ENCODE peak calls at places on chromosome 13, in eight cellular contexts. S, Q, D, G, A, R, O and E are unnamed samples.

GRCh38 chr13:109095126-109095525 is 465.7 kb downstream of the MYO16 start:
- DNase-seq in S (no peak), O (no peak), A (no peak), D (no peak), Q (no peak), R (no peak), G (no peak), E (no peak)

GRCh38 chr13:59409651-59410200 is 754.0 kb downstream of the DIAPH3 start:
- DNase-seq in A (peak; percentile 21), O (peak; percentile 60), R (no peak), Q (no peak), D (no peak), G (no peak), S (no peak), E (no peak)

GRCh38 chr13:92989301-92989700 is 237.3 kb upstream of the GPC6 start:
- DNase-seq in G (no peak), D (no peak), O (peak; percentile 30), R (no peak), S (no peak), Q (no peak), A (peak; percentile 85), E (no peak)

GRCh38 chr13:113291997-113292862 is 4.8 kb upstream of the LAMP1 start:
- DNase-seq in A (peak; percentile 22), Q (peak; percentile 51), G (peak; percentile 83), D (no peak), S (peak; percentile 63), O (no peak), R (peak; percentile 66), E (no peak)

GRCh38 chr13:113922412-113923118 is 51.3 kb downstream of the C13orf46 start:
- DNase-seq in O (no peak), S (peak; percentile 36), D (no peak), G (no peak), Q (no peak), A (no peak), R (no peak), E (no peak)

GRCh38 chr13:101449971-101450748 is 2.3 kb upstream of the ITGBL1 start:
- DNase-seq in S (no peak), O (no peak), Q (peak; percentile 93), G (no peak), R (no peak), A (peak; percentile 96), D (no peak), E (no peak)

GRCh38 chr13:95248953-95249352 is 52.3 kb downstream of the ABCC4 start:
- DNase-seq in G (no peak), S (no peak), R (no peak), Q (no peak), O (no peak), D (no peak), A (no peak), E (no peak)

GRCh38 chr13:49954674-49955455 is 18.7 kb upstream of the SPRYD7 start:
- DNase-seq in S (no peak), Q (peak; percentile 28), R (no peak), O (no peak), G (no peak), D (no peak), A (no peak), E (no peak)

GRCh38 chr13:61078976-61079770 is 336.5 kb downstream of the PCDH20 start:
- DNase-seq in A (no peak), D (no peak), R (no peak), S (no peak), Q (no peak), G (no peak), O (peak; percentile 70), E (no peak)

GRCh38 chr13:23608704-23609413 is 38.6 kb downstream of the TNFRSF19 start:
- DNase-seq in O (no peak), Q (peak; percentile 42), D (no peak), S (no peak), R (peak; percentile 33), G (no peak), A (no peak), E (no peak)

GRCh38 chr13:93686399-93686798 is 459.8 kb downstream of the GPC6 start:
- DNase-seq in D (no peak), Q (no peak), R (no peak), G (no peak), O (no peak), S (no peak), A (no peak), E (no peak)

GRCh38 chr13:62113145-62113544 is 697.5 kb upstream of the PCDH20 start:
- DNase-seq in A (peak; percentile 37), S (no peak), R (no peak), G (no peak), Q (no peak), O (peak; percentile 63), D (no peak), E (no peak)

GRCh38 chr13:50552424-50552966 is 291.0 kb downstream of the DLEU7 start:
- DNase-seq in R (no peak), A (no peak), G (no peak), Q (no peak), D (no peak), O (no peak), S (no peak), E (no peak)

GRCh38 chr13:66992183-66992582 is 238.0 kb downstream of the PCDH9 start:
- DNase-seq in R (no peak), D (no peak), O (no peak), S (no peak), G (no peak), A (peak; percentile 77), Q (peak; percentile 73), E (no peak)

GRCh38 chr13:48234652-48235099 is 1.7 kb downstream of the ITM2B start:
- DNase-seq in D (no peak), G (no peak), O (peak; percentile 8), R (no peak), S (no peak), Q (no peak), A (no peak), E (no peak)

GRCh38 chr13:48233886-48234488 is 981 bp downstream of the ITM2B start:
- DNase-seq in R (no peak), S (no peak), O (peak; percentile 44), D (no peak), G (no peak), A (peak; percentile 65), Q (peak; percentile 61), E (no peak)

GRCh38 chr13:48232420-48233096 is 448 bp upstream of the ITM2B start:
- DNase-seq in S (no peak), A (no peak), O (peak; percentile 61), R (no peak), D (no peak), G (no peak), Q (no peak), E (peak; percentile 2)

GRCh38 chr13:48231948-48232347 is 1.1 kb upstream of the ITM2B start:
- DNase-seq in A (no peak), G (no peak), D (no peak), R (no peak), Q (no peak), S (no peak), O (no peak), E (no peak)

DNA sequence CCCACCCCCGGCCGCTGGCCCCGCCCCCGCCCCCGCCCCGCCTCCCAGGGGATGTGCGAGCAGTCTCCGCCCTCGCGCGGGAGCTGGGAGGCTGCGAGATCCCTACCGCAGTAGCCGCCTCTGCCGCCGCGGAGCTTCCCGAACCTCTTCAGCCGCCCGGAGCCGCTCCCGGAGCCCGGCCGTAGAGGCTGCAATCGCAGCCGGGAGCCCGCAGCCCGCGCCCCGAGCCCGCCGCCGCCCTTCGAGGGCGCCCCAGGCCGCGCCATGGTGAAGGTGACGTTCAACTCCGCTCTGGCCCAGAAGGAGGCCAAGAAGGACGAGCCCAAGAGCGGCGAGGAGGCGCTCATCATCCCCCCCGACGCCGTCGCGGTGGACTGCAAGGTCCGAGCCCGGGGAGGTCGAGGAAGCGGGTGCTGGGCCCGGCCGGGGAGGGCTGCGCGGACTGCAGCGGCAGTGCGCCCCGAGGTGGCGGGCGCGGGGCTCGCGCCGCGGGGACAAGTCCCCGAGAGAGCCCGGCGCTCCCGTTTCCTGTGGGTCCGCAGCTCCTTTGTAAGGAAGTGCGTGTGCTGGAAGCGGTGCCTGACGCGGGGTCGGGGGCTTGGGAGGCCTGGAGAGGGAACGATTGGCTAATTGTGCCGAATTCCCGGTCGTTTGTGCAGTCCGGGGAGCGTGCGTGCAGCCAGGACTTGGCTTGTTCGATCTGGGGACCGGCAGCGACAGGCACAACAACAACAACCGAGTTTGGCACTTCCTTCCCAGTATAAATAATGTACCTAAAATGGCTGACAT is at the start of gene ITM2B:
- DNase-seq in A (peak; percentile 72), Q (peak; percentile 65), S (no peak), R (peak; percentile 78), D (no peak), G (peak; percentile 93), O (peak; percentile 83), E (peak; percentile 64)
- H3K4me1 ChIP-seq in A (peaks cover 3% of the 10 kb centered on the region), Q (peaks cover 8% of the 10 kb centered on the region), S (peaks cover 49% of the 10 kb centered on the region), R (peaks cover 30% of the 10 kb centered on the region), D (peaks cover 6% of the 10 kb centered on the region), G (peaks cover 29% of the 10 kb centered on the region), O (peaks cover 3% of the 10 kb centered on the region), E (peaks cover 33% of the 10 kb centered on the region)

DNA sequence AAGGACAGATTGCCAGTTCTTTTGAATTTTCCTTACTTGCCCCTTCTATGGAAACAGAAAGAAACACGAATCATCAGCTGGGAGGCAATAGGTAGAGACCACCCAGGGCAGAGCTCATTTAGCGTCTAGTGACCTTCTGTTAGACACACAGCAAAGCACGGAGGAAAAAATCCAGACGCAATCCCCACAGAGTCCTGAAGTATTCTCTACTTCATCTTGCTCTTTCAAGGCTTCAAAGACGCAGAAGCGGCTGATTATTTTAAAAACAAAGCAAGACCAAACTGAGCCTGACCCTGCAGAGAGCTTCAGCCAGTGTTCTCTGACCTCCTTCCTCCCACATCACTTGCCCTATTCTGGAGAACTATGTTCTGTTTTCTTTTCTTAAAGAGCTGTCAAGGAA is 674.5 kb upstream of the SGCG start:
- DNase-seq in G (no peak), O (no peak), D (no peak), A (no peak), S (no peak), R (no peak), Q (no peak), E (no peak)
- H3K4me3 ChIP-seq in G (no peak overlapping the region), O (no peak overlapping the region), D (peak overlapping the region; percentile 12), A (peak overlapping the region; percentile 10), S (no peak overlapping the region), R (no peak overlapping the region), Q (no peak overlapping the region), E (no peak overlapping the region)

GRCh38 chr13:110576736-110577476 is 15.4 kb upstream of the RAB20 start:
- DNase-seq in S (no peak), O (no peak), Q (no peak), A (no peak), G (peak; percentile 0), R (no peak), D (no peak), E (no peak)
- H3K4me1 ChIP-seq in S (peaks cover 14% of the 10 kb centered on the region), O (no peaks in the 10 kb centered on the region), Q (peaks cover 3% of the 10 kb centered on the region), A (no peaks in the 10 kb centered on the region), G (peaks cover 5% of the 10 kb centered on the region), R (no peaks in the 10 kb centered on the region), D (no peaks in the 10 kb centered on the region), E (no peaks in the 10 kb centered on the region)

DNA sequence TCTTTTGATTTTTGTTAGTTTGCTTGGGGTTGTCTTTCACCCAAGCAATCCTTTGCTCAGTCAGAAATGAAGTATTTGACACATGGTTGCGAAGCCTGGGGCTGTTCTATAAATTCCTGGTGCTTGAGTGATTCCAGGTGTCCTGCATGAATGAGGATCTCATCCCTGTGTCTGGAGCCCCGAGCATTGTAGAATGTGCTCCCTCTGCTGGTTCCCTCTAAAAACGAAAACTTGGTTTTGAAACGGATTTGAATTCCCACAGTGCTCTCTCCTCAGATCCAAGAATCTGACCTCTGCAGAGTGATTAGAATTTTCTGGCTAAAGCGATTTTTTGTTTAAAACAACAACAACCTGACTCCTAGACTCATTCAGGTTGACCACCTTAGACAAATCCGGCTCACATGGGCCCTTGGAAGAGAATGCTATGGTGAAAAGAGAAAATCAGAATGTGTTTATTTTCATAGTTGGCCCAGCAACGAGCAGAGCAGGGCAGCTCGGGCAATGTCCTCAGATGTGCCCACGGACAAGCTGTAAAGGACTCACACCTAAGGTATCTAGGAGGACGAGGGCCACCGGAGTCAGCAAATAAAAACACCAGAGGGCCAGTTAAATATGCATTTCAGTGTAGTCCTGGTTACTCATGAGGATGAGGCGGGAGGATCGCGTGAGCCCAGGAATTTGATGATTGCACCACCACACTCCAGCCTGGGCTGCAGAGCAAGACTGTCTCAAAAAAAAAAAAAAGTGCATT is 8.7 kb upstream of the ATP12A start:
- DNase-seq in R (no peak), G (no peak), S (peak; percentile 69), D (no peak), Q (peak; percentile 72), O (peak; percentile 94), A (peak; percentile 81), E (no peak)
- H3K4me3 ChIP-seq in R (no peak overlapping the region), G (no peak overlapping the region), S (peak overlapping the region; percentile 16), D (no peak overlapping the region), Q (no peak overlapping the region), O (no peak overlapping the region), A (no peak overlapping the region), E (no peak overlapping the region)